ENCODE peak calls at places on chromosome 18, in ten cellular contexts. One of them, this sample, is unnamed.

GRCh38 chr18:12384261-12384660 is 7.2 kb upstream of the AFG3L2 start:
- DNase-seq in NCI-H82: no peak
- DNase-seq in body of pancreas: no peak
- DNase-seq in epithelial cell of esophagus: no peak
- DNase-seq in EH: no peak
- DNase-seq in Caki2: no peak
- DNase-seq in SW 1271: no peak
- DNase-seq in NCI-H1092 treated with DMSO at 0.1 percent for 48 hours: no peak
- DNase-seq in T47D: no peak
- DNase-seq in C1 segment of cervical spinal cord: no peak
- DNase-seq in this sample: no peak

GRCh38 chr18:50218432-50219197 is 23.7 kb upstream of the MYO5B start:
- DNase-seq in NCI-H82: peak; percentile 51
- DNase-seq in body of pancreas: peak; percentile 53
- DNase-seq in epithelial cell of esophagus: peak; percentile 63
- DNase-seq in EH: peak; percentile 26
- DNase-seq in Caki2: no peak
- DNase-seq in SW 1271: peak; percentile 25
- DNase-seq in NCI-H1092 treated with DMSO at 0.1 percent for 48 hours: peak; percentile 55
- DNase-seq in T47D: peak; percentile 64
- DNase-seq in C1 segment of cervical spinal cord: no peak
- DNase-seq in this sample: no peak

GRCh38 chr18:48580782-48581181 is 42.0 kb downstream of the CTIF start:
- DNase-seq in NCI-H82: no peak
- DNase-seq in body of pancreas: no peak
- DNase-seq in epithelial cell of esophagus: no peak
- DNase-seq in EH: peak; percentile 83
- DNase-seq in Caki2: no peak
- DNase-seq in SW 1271: no peak
- DNase-seq in NCI-H1092 treated with DMSO at 0.1 percent for 48 hours: no peak
- DNase-seq in T47D: no peak
- DNase-seq in C1 segment of cervical spinal cord: no peak
- DNase-seq in this sample: no peak

GRCh38 chr18:48555465-48555995 is 16.7 kb downstream of the CTIF start:
- DNase-seq in NCI-H82: no peak
- DNase-seq in body of pancreas: no peak
- DNase-seq in epithelial cell of esophagus: no peak
- DNase-seq in EH: peak; percentile 50
- DNase-seq in Caki2: no peak
- DNase-seq in SW 1271: no peak
- DNase-seq in NCI-H1092 treated with DMSO at 0.1 percent for 48 hours: no peak
- DNase-seq in T47D: no peak
- DNase-seq in C1 segment of cervical spinal cord: no peak
- DNase-seq in this sample: no peak

GRCh38 chr18:9743200-9744016 is 35.3 kb downstream of the RAB31 start:
- DNase-seq in NCI-H82: no peak
- DNase-seq in body of pancreas: no peak
- DNase-seq in epithelial cell of esophagus: peak; percentile 99
- DNase-seq in EH: peak; percentile 99
- DNase-seq in Caki2: peak; percentile 91
- DNase-seq in SW 1271: peak; percentile 91
- DNase-seq in NCI-H1092 treated with DMSO at 0.1 percent for 48 hours: no peak
- DNase-seq in T47D: peak; percentile 57
- DNase-seq in C1 segment of cervical spinal cord: no peak
- DNase-seq in this sample: peak; percentile 39

GRCh38 chr18:457533-457932 is 43.0 kb downstream of the COLEC12 start:
- DNase-seq in NCI-H82: no peak
- DNase-seq in body of pancreas: no peak
- DNase-seq in epithelial cell of esophagus: no peak
- DNase-seq in EH: no peak
- DNase-seq in Caki2: no peak
- DNase-seq in SW 1271: no peak
- DNase-seq in NCI-H1092 treated with DMSO at 0.1 percent for 48 hours: no peak
- DNase-seq in T47D: no peak
- DNase-seq in C1 segment of cervical spinal cord: no peak
- DNase-seq in this sample: no peak

GRCh38 chr18:51727780-51728179 is 530.3 kb upstream of the MEX3C start:
- DNase-seq in NCI-H82: no peak
- DNase-seq in body of pancreas: no peak
- DNase-seq in epithelial cell of esophagus: no peak
- DNase-seq in EH: no peak
- DNase-seq in Caki2: no peak
- DNase-seq in SW 1271: no peak
- DNase-seq in NCI-H1092 treated with DMSO at 0.1 percent for 48 hours: no peak
- DNase-seq in T47D: no peak
- DNase-seq in C1 segment of cervical spinal cord: no peak
- DNase-seq in this sample: no peak

GRCh38 chr18:13414542-13414941 is 196.0 kb downstream of the LDLRAD4 start:
- DNase-seq in NCI-H82: no peak
- DNase-seq in body of pancreas: no peak
- DNase-seq in epithelial cell of esophagus: no peak
- DNase-seq in EH: no peak
- DNase-seq in Caki2: no peak
- DNase-seq in SW 1271: no peak
- DNase-seq in NCI-H1092 treated with DMSO at 0.1 percent for 48 hours: no peak
- DNase-seq in T47D: no peak
- DNase-seq in C1 segment of cervical spinal cord: no peak
- DNase-seq in this sample: no peak

GRCh38 chr18:42712065-42712464 is 403.4 kb downstream of the RIT2 start:
- DNase-seq in NCI-H82: no peak
- DNase-seq in body of pancreas: no peak
- DNase-seq in epithelial cell of esophagus: no peak
- DNase-seq in EH: no peak
- DNase-seq in Caki2: no peak
- DNase-seq in SW 1271: no peak
- DNase-seq in NCI-H1092 treated with DMSO at 0.1 percent for 48 hours: no peak
- DNase-seq in T47D: no peak
- DNase-seq in C1 segment of cervical spinal cord: no peak
- DNase-seq in this sample: no peak

GRCh38 chr18:13273800-13274199 is 55.2 kb downstream of the LDLRAD4 start:
- DNase-seq in NCI-H82: no peak
- DNase-seq in body of pancreas: no peak
- DNase-seq in epithelial cell of esophagus: no peak
- DNase-seq in EH: no peak
- DNase-seq in Caki2: no peak
- DNase-seq in SW 1271: no peak
- DNase-seq in NCI-H1092 treated with DMSO at 0.1 percent for 48 hours: no peak
- DNase-seq in T47D: no peak
- DNase-seq in C1 segment of cervical spinal cord: no peak
- DNase-seq in this sample: no peak

GRCh38 chr18:13378150-13378549 is 159.6 kb downstream of the LDLRAD4 start:
- DNase-seq in NCI-H82: no peak
- DNase-seq in body of pancreas: no peak
- DNase-seq in epithelial cell of esophagus: no peak
- DNase-seq in EH: no peak
- DNase-seq in Caki2: no peak
- DNase-seq in SW 1271: no peak
- DNase-seq in NCI-H1092 treated with DMSO at 0.1 percent for 48 hours: no peak
- DNase-seq in T47D: no peak
- DNase-seq in C1 segment of cervical spinal cord: no peak
- DNase-seq in this sample: no peak

GRCh38 chr18:12282436-12283039 is 25.5 kb upstream of the TUBB6 start:
- DNase-seq in NCI-H82: no peak
- DNase-seq in body of pancreas: no peak
- DNase-seq in epithelial cell of esophagus: peak; percentile 94
- DNase-seq in EH: peak; percentile 97
- DNase-seq in Caki2: no peak
- DNase-seq in SW 1271: no peak
- DNase-seq in NCI-H1092 treated with DMSO at 0.1 percent for 48 hours: no peak
- DNase-seq in T47D: no peak
- DNase-seq in C1 segment of cervical spinal cord: no peak
- DNase-seq in this sample: no peak

GRCh38 chr18:11739893-11740292 is 50.8 kb downstream of the GNAL start:
- DNase-seq in NCI-H82: no peak
- DNase-seq in body of pancreas: no peak
- DNase-seq in epithelial cell of esophagus: no peak
- DNase-seq in EH: no peak
- DNase-seq in Caki2: no peak
- DNase-seq in SW 1271: no peak
- DNase-seq in NCI-H1092 treated with DMSO at 0.1 percent for 48 hours: no peak
- DNase-seq in T47D: no peak
- DNase-seq in C1 segment of cervical spinal cord: no peak
- DNase-seq in this sample: no peak

GRCh38 chr18:475202-475624 is 25.3 kb downstream of the COLEC12 start:
- DNase-seq in NCI-H82: no peak
- DNase-seq in body of pancreas: no peak
- DNase-seq in epithelial cell of esophagus: no peak
- DNase-seq in EH: peak; percentile 94
- DNase-seq in Caki2: peak; percentile 22
- DNase-seq in SW 1271: peak; percentile 63
- DNase-seq in NCI-H1092 treated with DMSO at 0.1 percent for 48 hours: no peak
- DNase-seq in T47D: no peak
- DNase-seq in C1 segment of cervical spinal cord: no peak
- DNase-seq in this sample: peak; percentile 72

GRCh38 chr18:23151414-23152099 is 16.3 kb downstream of the CABLES1 start:
- DNase-seq in NCI-H82: peak; percentile 54
- DNase-seq in body of pancreas: no peak
- DNase-seq in epithelial cell of esophagus: peak; percentile 34
- DNase-seq in EH: no peak
- DNase-seq in Caki2: no peak
- DNase-seq in SW 1271: no peak
- DNase-seq in NCI-H1092 treated with DMSO at 0.1 percent for 48 hours: no peak
- DNase-seq in T47D: no peak
- DNase-seq in C1 segment of cervical spinal cord: no peak
- DNase-seq in this sample: no peak

GRCh38 chr18:42067527-42067926 is 112.5 kb downstream of the PIK3C3 start:
- DNase-seq in NCI-H82: no peak
- DNase-seq in body of pancreas: no peak
- DNase-seq in epithelial cell of esophagus: no peak
- DNase-seq in EH: no peak
- DNase-seq in Caki2: no peak
- DNase-seq in SW 1271: no peak
- DNase-seq in NCI-H1092 treated with DMSO at 0.1 percent for 48 hours: no peak
- DNase-seq in T47D: no peak
- DNase-seq in C1 segment of cervical spinal cord: no peak
- DNase-seq in this sample: no peak

GRCh38 chr18:67151366-67151765 is 365.2 kb downstream of the DSEL start:
- DNase-seq in NCI-H82: no peak
- DNase-seq in body of pancreas: no peak
- DNase-seq in epithelial cell of esophagus: no peak
- DNase-seq in EH: no peak
- DNase-seq in Caki2: no peak
- DNase-seq in SW 1271: no peak
- DNase-seq in NCI-H1092 treated with DMSO at 0.1 percent for 48 hours: no peak
- DNase-seq in T47D: no peak
- DNase-seq in C1 segment of cervical spinal cord: no peak
- DNase-seq in this sample: no peak

GRCh38 chr18:616380-616995 is 19.7 kb downstream of the CLUL1 start:
- DNase-seq in NCI-H82: peak; percentile 88
- DNase-seq in body of pancreas: no peak
- DNase-seq in epithelial cell of esophagus: peak; percentile 54
- DNase-seq in EH: peak; percentile 65
- DNase-seq in Caki2: peak; percentile 10
- DNase-seq in SW 1271: peak; percentile 36
- DNase-seq in NCI-H1092 treated with DMSO at 0.1 percent for 48 hours: peak; percentile 35
- DNase-seq in T47D: peak; percentile 49
- DNase-seq in C1 segment of cervical spinal cord: no peak
- DNase-seq in this sample: peak; percentile 39

GRCh38 chr18:70382032-70382431 is 93.2 kb downstream of the SOCS6 start:
- DNase-seq in NCI-H82: no peak
- DNase-seq in body of pancreas: no peak
- DNase-seq in epithelial cell of esophagus: peak; percentile 75
- DNase-seq in EH: no peak
- DNase-seq in Caki2: no peak
- DNase-seq in SW 1271: no peak
- DNase-seq in NCI-H1092 treated with DMSO at 0.1 percent for 48 hours: no peak
- DNase-seq in T47D: no peak
- DNase-seq in C1 segment of cervical spinal cord: no peak
- DNase-seq in this sample: no peak

GRCh38 chr18:44884446-44884845 is 203.8 kb downstream of the SETBP1 start:
- DNase-seq in NCI-H82: no peak
- DNase-seq in body of pancreas: no peak
- DNase-seq in epithelial cell of esophagus: peak; percentile 50
- DNase-seq in EH: peak; percentile 52
- DNase-seq in Caki2: no peak
- DNase-seq in SW 1271: no peak
- DNase-seq in NCI-H1092 treated with DMSO at 0.1 percent for 48 hours: no peak
- DNase-seq in T47D: no peak
- DNase-seq in C1 segment of cervical spinal cord: no peak
- DNase-seq in this sample: no peak

GRCh38 chr18:49865401-49865800 is 52.1 kb upstream of the ACAA2 start:
- DNase-seq in NCI-H82: peak; percentile 33
- DNase-seq in body of pancreas: peak; percentile 85
- DNase-seq in epithelial cell of esophagus: peak; percentile 38
- DNase-seq in EH: no peak
- DNase-seq in Caki2: no peak
- DNase-seq in SW 1271: no peak
- DNase-seq in NCI-H1092 treated with DMSO at 0.1 percent for 48 hours: peak; percentile 16
- DNase-seq in T47D: no peak
- DNase-seq in C1 segment of cervical spinal cord: no peak
- DNase-seq in this sample: no peak

GRCh38 chr18:38297910-38298309 is 732.3 kb upstream of the CELF4 start:
- DNase-seq in NCI-H82: peak; percentile 91
- DNase-seq in body of pancreas: no peak
- DNase-seq in epithelial cell of esophagus: no peak
- DNase-seq in EH: no peak
- DNase-seq in Caki2: no peak
- DNase-seq in SW 1271: no peak
- DNase-seq in NCI-H1092 treated with DMSO at 0.1 percent for 48 hours: no peak
- DNase-seq in T47D: no peak
- DNase-seq in C1 segment of cervical spinal cord: no peak
- DNase-seq in this sample: no peak

GRCh38 chr18:57728941-57729511 is 74.1 kb downstream of the ATP8B1 start:
- DNase-seq in NCI-H82: no peak
- DNase-seq in body of pancreas: no peak
- DNase-seq in epithelial cell of esophagus: peak; percentile 95
- DNase-seq in EH: peak; percentile 51
- DNase-seq in Caki2: peak; percentile 77
- DNase-seq in SW 1271: no peak
- DNase-seq in NCI-H1092 treated with DMSO at 0.1 percent for 48 hours: no peak
- DNase-seq in T47D: peak; percentile 60
- DNase-seq in C1 segment of cervical spinal cord: no peak
- DNase-seq in this sample: no peak

This sample was measured in glomerular endothelial cell.